ENCODE peak calls at places on chromosomes 4 and X, in seven cellular contexts. One of them, this sample, is unnamed.
A peak's percentile ranks its signal among the peaks of the same experiment; 100 is the strongest.

GRCh38 chr4:152448038-152448437 is 87.9 kb downstream of the FBXW7 start:
- DNase-seq in foreskin keratinocyte: no peak
- DNase-seq in fibroblast of villous mesenchyme: peak; percentile 26
- DNase-seq in pancreas: no peak
- DNase-seq in kidney: no peak
- DNase-seq in omental fat pad: no peak
- DNase-seq in MM.1S: no peak
- DNase-seq in this sample: no peak

GRCh38 chr4:102858828-102859464 is 9.8 kb upstream of the CISD2 start:
- DNase-seq in pancreas: no peak
- DNase-seq in foreskin keratinocyte: no peak
- DNase-seq in fibroblast of villous mesenchyme: no peak
- DNase-seq in kidney: no peak
- DNase-seq in omental fat pad: no peak
- DNase-seq in MM.1S: no peak
- DNase-seq in this sample: no peak

GRCh38 chrX:15675490-15675921 is 10.9 kb upstream of the CLTRN start:
- DNase-seq in foreskin keratinocyte: peak; percentile 65
- DNase-seq in pancreas: peak; percentile 75
- DNase-seq in kidney: peak; percentile 97
- DNase-seq in fibroblast of villous mesenchyme: no peak
- DNase-seq in omental fat pad: peak; percentile 71
- DNase-seq in MM.1S: peak; percentile 82
- DNase-seq in this sample: peak; percentile 14

GRCh38 chrX:37860731-37861130 is 13.4 kb upstream of the DYNLT3 start:
- DNase-seq in omental fat pad: no peak
- DNase-seq in pancreas: no peak
- DNase-seq in MM.1S: no peak
- DNase-seq in fibroblast of villous mesenchyme: peak; percentile 48
- DNase-seq in foreskin keratinocyte: no peak
- DNase-seq in kidney: no peak
- DNase-seq in this sample: no peak

GRCh38 chr4:39469429-39470077 is 10.7 kb downstream of the LIAS start:
- DNase-seq in fibroblast of villous mesenchyme: peak; percentile 87
- DNase-seq in pancreas: peak; percentile 16
- DNase-seq in MM.1S: peak; percentile 76
- DNase-seq in kidney: no peak
- DNase-seq in omental fat pad: no peak
- DNase-seq in foreskin keratinocyte: peak; percentile 39
- DNase-seq in this sample: peak; percentile 67

GRCh38 chr4:101774807-101775206 is 15.7 kb upstream of the BANK1 start:
- DNase-seq in foreskin keratinocyte: no peak
- DNase-seq in kidney: no peak
- DNase-seq in pancreas: no peak
- DNase-seq in omental fat pad: no peak
- DNase-seq in fibroblast of villous mesenchyme: peak; percentile 71
- DNase-seq in MM.1S: no peak
- DNase-seq in this sample: no peak

GRCh38 chr4:140135529-140136021 is 18.4 kb downstream of the MAML3 start:
- DNase-seq in pancreas: no peak
- DNase-seq in kidney: peak; percentile 84
- DNase-seq in omental fat pad: peak; percentile 41
- DNase-seq in foreskin keratinocyte: no peak
- DNase-seq in fibroblast of villous mesenchyme: peak; percentile 71
- DNase-seq in MM.1S: no peak
- DNase-seq in this sample: no peak

GRCh38 chr4:188127157-188127874 is 11.9 kb upstream of the TRIML1 start:
- DNase-seq in fibroblast of villous mesenchyme: peak; percentile 52
- DNase-seq in kidney: no peak
- DNase-seq in foreskin keratinocyte: peak; percentile 82
- DNase-seq in omental fat pad: no peak
- DNase-seq in pancreas: no peak
- DNase-seq in MM.1S: no peak
- DNase-seq in this sample: peak; percentile 49

GRCh38 chr4:14809203-14809602 is 193.1 kb upstream of the CPEB2 start:
- DNase-seq in foreskin keratinocyte: no peak
- DNase-seq in MM.1S: no peak
- DNase-seq in omental fat pad: no peak
- DNase-seq in kidney: no peak
- DNase-seq in pancreas: no peak
- DNase-seq in fibroblast of villous mesenchyme: no peak
- DNase-seq in this sample: no peak

GRCh38 chrX:105822138-105823091 is at the start of gene NRK:
- DNase-seq in kidney: peak; percentile 71
- DNase-seq in MM.1S: no peak
- DNase-seq in pancreas: no peak
- DNase-seq in foreskin keratinocyte: no peak
- DNase-seq in omental fat pad: no peak
- DNase-seq in fibroblast of villous mesenchyme: no peak
- DNase-seq in this sample: no peak

GRCh38 chr4:176189891-176190795 is 5.2 kb downstream of the SPATA4 start:
- DNase-seq in foreskin keratinocyte: no peak
- DNase-seq in MM.1S: no peak
- DNase-seq in kidney: no peak
- DNase-seq in pancreas: no peak
- DNase-seq in fibroblast of villous mesenchyme: no peak
- DNase-seq in omental fat pad: no peak
- DNase-seq in this sample: no peak

GRCh38 chrX:55524487-55524886 is 34.8 kb upstream of the USP51 start:
- DNase-seq in kidney: no peak
- DNase-seq in pancreas: no peak
- DNase-seq in MM.1S: no peak
- DNase-seq in omental fat pad: no peak
- DNase-seq in fibroblast of villous mesenchyme: peak; percentile 1
- DNase-seq in foreskin keratinocyte: no peak
- DNase-seq in this sample: no peak
- TF ChIP-seq CTCF in kidney: no peak
- TF ChIP-seq CTCF in pancreas: no peak
- TF ChIP-seq CTCF in MM.1S: no peak
- TF ChIP-seq CTCF in omental fat pad: no peak
- TF ChIP-seq CTCF in fibroblast of villous mesenchyme: no peak
- TF ChIP-seq CTCF in foreskin keratinocyte: peak; percentile 15
- TF ChIP-seq CTCF in this sample: no peak

GRCh38 chr4:100742045-100742444 is 224.2 kb upstream of the EMCN start:
- DNase-seq in fibroblast of villous mesenchyme: peak; percentile 23
- DNase-seq in pancreas: no peak
- DNase-seq in omental fat pad: no peak
- DNase-seq in kidney: no peak
- DNase-seq in foreskin keratinocyte: peak; percentile 40
- DNase-seq in MM.1S: peak; percentile 25
- DNase-seq in this sample: no peak
- TF ChIP-seq CTCF in fibroblast of villous mesenchyme: peak; percentile 43
- TF ChIP-seq CTCF in pancreas: no peak
- TF ChIP-seq CTCF in omental fat pad: no peak
- TF ChIP-seq CTCF in kidney: peak; percentile 25
- TF ChIP-seq CTCF in foreskin keratinocyte: peak; percentile 86
- TF ChIP-seq CTCF in MM.1S: peak; percentile 32
- TF ChIP-seq CTCF in this sample: peak; percentile 5

DNA sequence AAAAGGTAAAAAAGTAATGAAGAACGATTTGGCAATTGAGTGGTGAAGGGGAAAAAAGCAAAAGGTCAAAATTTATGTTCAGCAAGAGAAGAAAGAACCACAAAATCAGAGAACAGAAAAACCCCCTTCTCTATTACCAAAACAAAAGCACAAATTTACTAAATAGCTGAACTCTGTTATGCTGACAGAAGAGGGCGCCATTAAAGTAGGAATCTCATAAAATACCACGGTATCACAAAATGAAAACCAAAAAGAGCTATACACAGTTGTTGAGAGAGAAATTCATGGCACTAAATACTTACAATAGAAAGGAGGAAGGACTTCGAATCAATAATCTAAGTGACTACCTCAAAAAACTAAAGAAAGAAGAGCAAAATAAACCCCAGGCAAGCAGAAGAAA is 69.6 kb upstream of the CXorf66 start:
- DNase-seq in fibroblast of villous mesenchyme: no peak
- DNase-seq in MM.1S: peak; percentile 33
- DNase-seq in omental fat pad: no peak
- DNase-seq in kidney: no peak
- DNase-seq in foreskin keratinocyte: no peak
- DNase-seq in pancreas: no peak
- DNase-seq in this sample: no peak
- TF ChIP-seq CTCF in fibroblast of villous mesenchyme: no peak
- TF ChIP-seq CTCF in MM.1S: peak; percentile 43
- TF ChIP-seq CTCF in omental fat pad: no peak
- TF ChIP-seq CTCF in kidney: no peak
- TF ChIP-seq CTCF in foreskin keratinocyte: peak; percentile 23
- TF ChIP-seq CTCF in pancreas: no peak
- TF ChIP-seq CTCF in this sample: no peak

GRCh38 chr4:125432078-125432477 is 117.3 kb downstream of the FAT4 start:
- DNase-seq in MM.1S: no peak
- DNase-seq in pancreas: no peak
- DNase-seq in kidney: no peak
- DNase-seq in omental fat pad: no peak
- DNase-seq in fibroblast of villous mesenchyme: peak; percentile 74
- DNase-seq in foreskin keratinocyte: no peak
- DNase-seq in this sample: no peak
- TF ChIP-seq CTCF in MM.1S: no peak
- TF ChIP-seq CTCF in pancreas: no peak
- TF ChIP-seq CTCF in kidney: no peak
- TF ChIP-seq CTCF in omental fat pad: no peak
- TF ChIP-seq CTCF in fibroblast of villous mesenchyme: peak; percentile 37
- TF ChIP-seq CTCF in foreskin keratinocyte: no peak
- TF ChIP-seq CTCF in this sample: no peak

DNA sequence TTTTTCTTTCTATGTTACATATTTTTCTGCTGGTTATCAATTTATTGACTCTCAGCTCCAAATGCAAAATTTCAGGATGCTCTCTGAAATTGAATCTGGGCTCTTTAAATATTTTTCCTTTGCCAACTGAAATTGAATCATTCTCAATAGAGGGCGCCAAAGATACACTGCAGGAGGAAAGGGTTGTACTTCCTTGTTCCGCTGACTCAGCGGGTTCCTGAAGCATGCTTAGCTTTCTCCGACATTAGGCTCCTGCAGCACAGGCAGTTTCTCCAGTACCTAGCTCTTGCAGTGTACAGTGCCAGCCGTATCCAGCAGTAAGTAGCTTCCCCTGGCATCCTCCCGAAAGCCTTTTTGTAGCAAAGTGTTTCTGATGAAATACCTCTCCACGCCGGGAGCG is 28.8 kb upstream of the CFAP47 start:
- DNase-seq in foreskin keratinocyte: no peak
- DNase-seq in omental fat pad: no peak
- DNase-seq in kidney: peak; percentile 60
- DNase-seq in fibroblast of villous mesenchyme: no peak
- DNase-seq in pancreas: peak; percentile 35
- DNase-seq in MM.1S: peak; percentile 79
- DNase-seq in this sample: no peak
- TF ChIP-seq CTCF in foreskin keratinocyte: peak; percentile 61
- TF ChIP-seq CTCF in omental fat pad: no peak
- TF ChIP-seq CTCF in kidney: peak; percentile 54
- TF ChIP-seq CTCF in fibroblast of villous mesenchyme: no peak
- TF ChIP-seq CTCF in pancreas: peak; percentile 54
- TF ChIP-seq CTCF in MM.1S: peak; percentile 65
- TF ChIP-seq CTCF in this sample: no peak

DNA sequence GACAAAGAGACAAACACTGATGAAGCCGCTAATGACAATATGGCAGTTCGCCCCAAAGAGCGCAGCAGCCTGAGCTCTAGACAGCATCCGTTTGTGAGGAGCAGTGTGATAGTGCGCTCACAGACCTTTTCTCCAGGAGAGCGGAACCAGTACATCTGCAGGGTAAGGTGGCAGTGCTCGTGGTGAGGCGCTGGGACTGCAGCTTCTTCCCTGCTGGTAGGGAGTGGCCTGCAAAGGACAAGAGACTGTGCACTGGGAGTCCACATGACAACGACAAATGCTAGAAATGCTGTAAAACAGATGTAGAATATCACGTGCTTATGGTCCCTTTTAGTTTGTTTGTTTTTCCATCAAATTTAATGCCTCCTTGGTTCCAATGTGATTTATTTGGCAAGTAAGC is 35.8 kb downstream of the CLDN22 start:
- DNase-seq in kidney: no peak
- DNase-seq in omental fat pad: no peak
- DNase-seq in fibroblast of villous mesenchyme: peak; percentile 10
- DNase-seq in foreskin keratinocyte: no peak
- DNase-seq in MM.1S: no peak
- DNase-seq in pancreas: no peak
- DNase-seq in this sample: no peak
- TF ChIP-seq CTCF in kidney: no peak
- TF ChIP-seq CTCF in omental fat pad: no peak
- TF ChIP-seq CTCF in fibroblast of villous mesenchyme: no peak
- TF ChIP-seq CTCF in foreskin keratinocyte: no peak
- TF ChIP-seq CTCF in MM.1S: no peak
- TF ChIP-seq CTCF in pancreas: no peak
- TF ChIP-seq CTCF in this sample: no peak

GRCh38 chr4:154328030-154328429 is 163.6 kb downstream of the DCHS2 start:
- DNase-seq in pancreas: no peak
- DNase-seq in omental fat pad: no peak
- DNase-seq in fibroblast of villous mesenchyme: peak; percentile 15
- DNase-seq in kidney: no peak
- DNase-seq in foreskin keratinocyte: no peak
- DNase-seq in MM.1S: no peak
- DNase-seq in this sample: no peak

GRCh38 chr4:154332681-154333421 is 158.7 kb downstream of the DCHS2 start:
- DNase-seq in fibroblast of villous mesenchyme: no peak
- DNase-seq in kidney: peak; percentile 74
- DNase-seq in foreskin keratinocyte: no peak
- DNase-seq in MM.1S: peak; percentile 47
- DNase-seq in pancreas: no peak
- DNase-seq in omental fat pad: peak; percentile 23
- DNase-seq in this sample: no peak

GRCh38 chr4:154329939-154330338 is 161.7 kb downstream of the DCHS2 start:
- DNase-seq in kidney: no peak
- DNase-seq in omental fat pad: no peak
- DNase-seq in foreskin keratinocyte: peak; percentile 24
- DNase-seq in MM.1S: no peak
- DNase-seq in fibroblast of villous mesenchyme: peak; percentile 87
- DNase-seq in pancreas: no peak
- DNase-seq in this sample: no peak

GRCh38 chr4:154329268-154329858 is 162.2 kb downstream of the DCHS2 start:
- DNase-seq in pancreas: no peak
- DNase-seq in kidney: no peak
- DNase-seq in omental fat pad: no peak
- DNase-seq in MM.1S: peak; percentile 45
- DNase-seq in fibroblast of villous mesenchyme: peak; percentile 49
- DNase-seq in foreskin keratinocyte: no peak
- DNase-seq in this sample: no peak
- TF ChIP-seq CTCF in pancreas: peak; percentile 12
- TF ChIP-seq CTCF in kidney: peak; percentile 19
- TF ChIP-seq CTCF in omental fat pad: no peak
- TF ChIP-seq CTCF in MM.1S: peak; percentile 52
- TF ChIP-seq CTCF in fibroblast of villous mesenchyme: peak; percentile 38
- TF ChIP-seq CTCF in foreskin keratinocyte: peak; percentile 61
- TF ChIP-seq CTCF in this sample: no peak

DNA sequence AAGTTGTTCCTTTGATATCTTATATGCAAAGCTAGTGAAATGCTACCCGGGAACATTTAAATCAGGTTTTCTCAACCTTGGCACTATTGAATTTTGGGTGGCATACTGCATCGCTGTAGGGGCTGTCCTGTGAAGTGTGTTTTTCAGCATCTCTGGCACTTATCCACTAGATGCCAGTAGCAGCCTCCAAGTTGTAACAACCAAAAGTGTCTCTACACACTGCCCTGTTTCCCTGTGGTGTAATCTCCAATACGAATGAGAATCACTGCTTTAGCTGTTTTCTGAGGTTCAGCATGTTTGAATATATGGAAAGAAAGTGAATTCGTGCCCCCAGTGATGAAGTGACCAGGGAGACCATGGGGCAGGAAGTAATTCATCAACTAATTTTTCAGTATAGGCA is 551.6 kb upstream of the PRKX start:
- DNase-seq in pancreas: no peak
- DNase-seq in foreskin keratinocyte: no peak
- DNase-seq in omental fat pad: no peak
- DNase-seq in fibroblast of villous mesenchyme: no peak
- DNase-seq in MM.1S: no peak
- DNase-seq in kidney: no peak
- DNase-seq in this sample: no peak
- TF ChIP-seq CTCF in pancreas: no peak
- TF ChIP-seq CTCF in foreskin keratinocyte: no peak
- TF ChIP-seq CTCF in omental fat pad: no peak
- TF ChIP-seq CTCF in fibroblast of villous mesenchyme: no peak
- TF ChIP-seq CTCF in MM.1S: no peak
- TF ChIP-seq CTCF in kidney: no peak
- TF ChIP-seq CTCF in this sample: no peak

This sample was measured in AG04449.